ENCODE peak calls at places on chromosomes 7 and 10, in eight cellular contexts. One of them, this sample, is unnamed.

GRCh38 chr7:70881470-70881869 is 250.5 kb upstream of the GALNT17 start:
- DNase-seq in stimulated activated CD4-positive, alpha-beta T cell treated with anti-CD3 and anti-CD28 coated beads, TNF-alpha, amount 100 ng/mL, for 4 hours: no peak
- DNase-seq in naive thymus-derived CD8-positive, alpha-beta T cell: no peak
- DNase-seq in T-helper 9 cell: no peak
- DNase-seq in KG1: no peak
- DNase-seq in cardiac fibroblast: no peak
- DNase-seq in fibroblast of lung: no peak
- DNase-seq in CD8-positive, alpha-beta T cell: no peak
- DNase-seq in this sample: no peak

GRCh38 chr10:48507933-48508830 is 96.7 kb downstream of the ARHGAP22 start:
- DNase-seq in stimulated activated CD4-positive, alpha-beta T cell treated with anti-CD3 and anti-CD28 coated beads, TNF-alpha, amount 100 ng/mL, for 4 hours: no peak
- DNase-seq in naive thymus-derived CD8-positive, alpha-beta T cell: no peak
- DNase-seq in T-helper 9 cell: no peak
- DNase-seq in KG1: no peak
- DNase-seq in cardiac fibroblast: peak; percentile 29
- DNase-seq in fibroblast of lung: no peak
- DNase-seq in CD8-positive, alpha-beta T cell: no peak
- DNase-seq in this sample: no peak

GRCh38 chr7:38658916-38659315 is 27.7 kb upstream of the AMPH start:
- DNase-seq in stimulated activated CD4-positive, alpha-beta T cell treated with anti-CD3 and anti-CD28 coated beads, TNF-alpha, amount 100 ng/mL, for 4 hours: no peak
- DNase-seq in naive thymus-derived CD8-positive, alpha-beta T cell: no peak
- DNase-seq in T-helper 9 cell: no peak
- DNase-seq in KG1: no peak
- DNase-seq in cardiac fibroblast: no peak
- DNase-seq in fibroblast of lung: peak; percentile 10
- DNase-seq in CD8-positive, alpha-beta T cell: no peak
- DNase-seq in this sample: no peak

GRCh38 chr7:101377189-101377736 is 14.6 kb downstream of the COL26A1 start:
- DNase-seq in stimulated activated CD4-positive, alpha-beta T cell treated with anti-CD3 and anti-CD28 coated beads, TNF-alpha, amount 100 ng/mL, for 4 hours: no peak
- DNase-seq in naive thymus-derived CD8-positive, alpha-beta T cell: no peak
- DNase-seq in T-helper 9 cell: no peak
- DNase-seq in KG1: no peak
- DNase-seq in cardiac fibroblast: no peak
- DNase-seq in fibroblast of lung: peak; percentile 16
- DNase-seq in CD8-positive, alpha-beta T cell: no peak
- DNase-seq in this sample: no peak

GRCh38 chr10:112793197-112793921 is 156.7 kb upstream of the TCF7L2 start:
- DNase-seq in stimulated activated CD4-positive, alpha-beta T cell treated with anti-CD3 and anti-CD28 coated beads, TNF-alpha, amount 100 ng/mL, for 4 hours: no peak
- DNase-seq in naive thymus-derived CD8-positive, alpha-beta T cell: no peak
- DNase-seq in T-helper 9 cell: no peak
- DNase-seq in KG1: no peak
- DNase-seq in cardiac fibroblast: peak; percentile 48
- DNase-seq in fibroblast of lung: peak; percentile 28
- DNase-seq in CD8-positive, alpha-beta T cell: no peak
- DNase-seq in this sample: no peak

GRCh38 chr7:112084506-112084905 is 121.7 kb downstream of the DOCK4 start:
- DNase-seq in stimulated activated CD4-positive, alpha-beta T cell treated with anti-CD3 and anti-CD28 coated beads, TNF-alpha, amount 100 ng/mL, for 4 hours: no peak
- DNase-seq in naive thymus-derived CD8-positive, alpha-beta T cell: no peak
- DNase-seq in T-helper 9 cell: no peak
- DNase-seq in KG1: no peak
- DNase-seq in cardiac fibroblast: peak; percentile 64
- DNase-seq in fibroblast of lung: peak; percentile 5
- DNase-seq in CD8-positive, alpha-beta T cell: no peak
- DNase-seq in this sample: no peak

GRCh38 chr7:27347261-27347610 is 104.6 kb downstream of the EVX1 start:
- DNase-seq in stimulated activated CD4-positive, alpha-beta T cell treated with anti-CD3 and anti-CD28 coated beads, TNF-alpha, amount 100 ng/mL, for 4 hours: no peak
- DNase-seq in naive thymus-derived CD8-positive, alpha-beta T cell: no peak
- DNase-seq in T-helper 9 cell: no peak
- DNase-seq in KG1: no peak
- DNase-seq in cardiac fibroblast: no peak
- DNase-seq in fibroblast of lung: no peak
- DNase-seq in CD8-positive, alpha-beta T cell: no peak
- DNase-seq in this sample: no peak

GRCh38 chr10:115092555-115093285 is 445 bp upstream of the ATRNL1 start:
- DNase-seq in stimulated activated CD4-positive, alpha-beta T cell treated with anti-CD3 and anti-CD28 coated beads, TNF-alpha, amount 100 ng/mL, for 4 hours: peak; percentile 1
- DNase-seq in naive thymus-derived CD8-positive, alpha-beta T cell: peak; percentile 1
- DNase-seq in T-helper 9 cell: no peak
- DNase-seq in KG1: no peak
- DNase-seq in cardiac fibroblast: peak; percentile 48
- DNase-seq in fibroblast of lung: peak; percentile 42
- DNase-seq in CD8-positive, alpha-beta T cell: no peak
- DNase-seq in this sample: peak; percentile 60

GRCh38 chr7:981793-982510 is 1.0 kb upstream of the CYP2W1 start:
- DNase-seq in stimulated activated CD4-positive, alpha-beta T cell treated with anti-CD3 and anti-CD28 coated beads, TNF-alpha, amount 100 ng/mL, for 4 hours: no peak
- DNase-seq in naive thymus-derived CD8-positive, alpha-beta T cell: no peak
- DNase-seq in T-helper 9 cell: no peak
- DNase-seq in KG1: no peak
- DNase-seq in cardiac fibroblast: no peak
- DNase-seq in fibroblast of lung: no peak
- DNase-seq in CD8-positive, alpha-beta T cell: no peak
- DNase-seq in this sample: no peak

GRCh38 chr7:36315309-36315948 is 74.2 kb upstream of the ANLN start:
- DNase-seq in stimulated activated CD4-positive, alpha-beta T cell treated with anti-CD3 and anti-CD28 coated beads, TNF-alpha, amount 100 ng/mL, for 4 hours: no peak
- DNase-seq in naive thymus-derived CD8-positive, alpha-beta T cell: no peak
- DNase-seq in T-helper 9 cell: no peak
- DNase-seq in KG1: no peak
- DNase-seq in cardiac fibroblast: no peak
- DNase-seq in fibroblast of lung: no peak
- DNase-seq in CD8-positive, alpha-beta T cell: no peak
- DNase-seq in this sample: no peak

GRCh38 chr7:32335107-32335506 is 155.1 kb downstream of the LSM5 start:
- DNase-seq in stimulated activated CD4-positive, alpha-beta T cell treated with anti-CD3 and anti-CD28 coated beads, TNF-alpha, amount 100 ng/mL, for 4 hours: no peak
- DNase-seq in naive thymus-derived CD8-positive, alpha-beta T cell: no peak
- DNase-seq in T-helper 9 cell: no peak
- DNase-seq in KG1: no peak
- DNase-seq in cardiac fibroblast: peak; percentile 2
- DNase-seq in fibroblast of lung: no peak
- DNase-seq in CD8-positive, alpha-beta T cell: no peak
- DNase-seq in this sample: no peak

GRCh38 chr7:1810521-1810920 is 140.4 kb downstream of the ELFN1 start:
- DNase-seq in stimulated activated CD4-positive, alpha-beta T cell treated with anti-CD3 and anti-CD28 coated beads, TNF-alpha, amount 100 ng/mL, for 4 hours: no peak
- DNase-seq in naive thymus-derived CD8-positive, alpha-beta T cell: no peak
- DNase-seq in T-helper 9 cell: no peak
- DNase-seq in KG1: no peak
- DNase-seq in cardiac fibroblast: no peak
- DNase-seq in fibroblast of lung: no peak
- DNase-seq in CD8-positive, alpha-beta T cell: no peak
- DNase-seq in this sample: no peak

GRCh38 chr7:37323912-37324430 is 124.7 kb downstream of the ELMO1 start:
- DNase-seq in stimulated activated CD4-positive, alpha-beta T cell treated with anti-CD3 and anti-CD28 coated beads, TNF-alpha, amount 100 ng/mL, for 4 hours: no peak
- DNase-seq in naive thymus-derived CD8-positive, alpha-beta T cell: no peak
- DNase-seq in T-helper 9 cell: no peak
- DNase-seq in KG1: no peak
- DNase-seq in cardiac fibroblast: no peak
- DNase-seq in fibroblast of lung: no peak
- DNase-seq in CD8-positive, alpha-beta T cell: no peak
- DNase-seq in this sample: no peak

GRCh38 chr7:107690611-107691010 is 30.0 kb downstream of the SLC26A4 start:
- DNase-seq in stimulated activated CD4-positive, alpha-beta T cell treated with anti-CD3 and anti-CD28 coated beads, TNF-alpha, amount 100 ng/mL, for 4 hours: no peak
- DNase-seq in naive thymus-derived CD8-positive, alpha-beta T cell: no peak
- DNase-seq in T-helper 9 cell: no peak
- DNase-seq in KG1: no peak
- DNase-seq in cardiac fibroblast: peak; percentile 77
- DNase-seq in fibroblast of lung: peak; percentile 87
- DNase-seq in CD8-positive, alpha-beta T cell: no peak
- DNase-seq in this sample: no peak

This sample was measured in activated B cell treated with CpG ODN at 0.5 μM for 24 hours.